ENCODE peak calls at places on chromosomes 16 and 17, in seven cellular contexts. D, K, F, S, G, I and M are unnamed samples.

GRCh38 chr16:77290451-77291110 is 91.4 kb downstream of the SYCE1L start:
- DNase-seq in D (no peak), K (peak; percentile 59), F (no peak), S (no peak), G (peak; percentile 87), I (no peak), M (peak; percentile 11)

GRCh38 chr17:76397687-76398522 is 13.5 kb downstream of the SPHK1 start:
- DNase-seq in D (peak; percentile 95), K (peak; percentile 85), F (peak; percentile 89), S (peak; percentile 84), G (peak; percentile 82), I (peak; percentile 98), M (peak; percentile 86)

GRCh38 chr17:78622491-78623265 is 45.5 kb upstream of the DNAH17 start:
- DNase-seq in D (no peak), K (no peak), F (no peak), S (no peak), G (no peak), I (no peak), M (no peak)

GRCh38 chr16:55542459-55543082 is 23.9 kb upstream of the CAPNS2 start:
- DNase-seq in D (no peak), K (peak; percentile 72), F (no peak), S (no peak), G (peak; percentile 74), I (no peak), M (peak; percentile 11)

GRCh38 chr17:77476920-77477805 is 336.4 kb downstream of the SEC14L1 start:
- DNase-seq in D (no peak), K (peak; percentile 98), F (peak; percentile 59), S (no peak), G (peak; percentile 98), I (no peak), M (peak; percentile 97)

GRCh38 chr17:41895617-41896016 is 23.1 kb downstream of the ACLY start:
- DNase-seq in D (no peak), K (peak; percentile 27), F (no peak), S (no peak), G (no peak), I (no peak), M (no peak)

GRCh38 chr16:50970221-50970620 is 180.8 kb downstream of the SALL1 start:
- DNase-seq in D (no peak), K (no peak), F (no peak), S (no peak), G (no peak), I (no peak), M (no peak)

GRCh38 chr17:47225436-47225858 is 16.3 kb downstream of the MYL4 start:
- DNase-seq in D (no peak), K (peak; percentile 96), F (no peak), S (no peak), G (peak; percentile 91), I (no peak), M (no peak)

GRCh38 chr17:81703747-81704654 is 834 bp downstream of the MRPL12 start:
- DNase-seq in D (no peak), K (no peak), F (no peak), S (no peak), G (no peak), I (no peak), M (no peak)

GRCh38 chr17:49343273-49343672 is 18.8 kb downstream of the ZNF652 start:
- DNase-seq in D (no peak), K (peak; percentile 78), F (no peak), S (no peak), G (peak; percentile 41), I (no peak), M (no peak)

GRCh38 chr16:29961479-29962343 is at the start of gene TMEM219:
- DNase-seq in D (peak; percentile 89), K (peak; percentile 83), F (peak; percentile 92), S (peak; percentile 93), G (peak; percentile 87), I (peak; percentile 96), M (peak; percentile 97)

GRCh38 chr17:58120195-58120822 is 27.9 kb upstream of the OR4D1 start:
- DNase-seq in D (peak; percentile 78), K (peak; percentile 66), F (peak; percentile 80), S (peak; percentile 80), G (peak; percentile 65), I (peak; percentile 59), M (peak; percentile 79)

GRCh38 chr16:1770328-1771071 is 843 bp downstream of the NME3 start:
- DNase-seq in D (peak; percentile 77), K (peak; percentile 47), F (peak; percentile 70), S (peak; percentile 6), G (peak; percentile 64), I (peak; percentile 76), M (peak; percentile 84)

GRCh38 chr16:81655474-81656162 is 123.5 kb upstream of the PLCG2 start:
- DNase-seq in D (no peak), K (no peak), F (no peak), S (no peak), G (no peak), I (no peak), M (no peak)

GRCh38 chr16:15777533-15778203 is 79.2 kb downstream of the MYH11 start:
- DNase-seq in D (peak; percentile 73), K (peak; percentile 61), F (peak; percentile 90), S (peak; percentile 35), G (peak; percentile 36), I (peak; percentile 51), M (peak; percentile 29)

GRCh38 chr16:68406458-68407041 is 41.8 kb downstream of the SMPD3 start:
- DNase-seq in D (no peak), K (peak; percentile 54), F (no peak), S (no peak), G (peak; percentile 12), I (no peak), M (peak; percentile 83)

DNA sequence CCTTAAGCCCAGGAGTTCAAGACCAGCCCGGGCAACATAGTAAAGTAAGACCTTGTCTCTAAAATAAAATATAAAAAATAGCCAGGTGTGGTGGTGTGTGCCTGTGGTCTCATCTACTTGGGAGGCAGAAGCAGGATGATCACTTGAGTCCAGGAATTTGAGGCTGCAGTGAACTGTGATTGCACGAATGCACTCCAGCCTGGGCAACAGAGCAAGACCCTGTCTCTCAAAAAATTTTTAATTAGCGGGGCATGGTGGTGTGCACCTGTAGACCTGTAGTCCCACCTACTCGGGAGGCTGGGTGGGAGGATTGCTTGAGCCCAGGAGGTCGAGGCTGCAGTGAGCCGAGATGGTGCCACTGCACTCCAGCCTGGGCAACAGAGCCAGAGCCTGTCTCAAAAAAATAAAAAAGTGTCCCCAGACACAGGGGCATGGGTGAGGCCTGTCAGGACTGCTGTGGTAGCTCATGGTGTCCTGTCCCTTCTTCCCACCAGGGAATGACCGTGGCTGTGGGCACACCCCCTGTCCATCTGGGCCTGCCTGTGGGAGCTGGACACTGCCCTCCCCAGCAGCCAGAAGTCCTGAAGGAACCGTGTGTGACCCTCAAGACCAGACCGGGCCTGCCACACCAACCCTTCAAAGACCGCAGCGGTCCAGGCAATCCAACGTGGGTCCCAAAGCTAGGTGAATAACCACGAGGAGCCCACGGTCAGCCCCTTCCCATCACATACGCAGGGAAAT is 30.8 kb upstream of the GAA start:
- DNase-seq in D (no peak), K (no peak), F (no peak), S (no peak), G (no peak), I (no peak), M (no peak)
- H2BK120ac ChIP-seq in D (no peak overlapping the region), K (peak overlapping the region; percentile 67), F (no peak overlapping the region), S (no peak overlapping the region), G (no peak overlapping the region), I (no peak overlapping the region), M (no peak overlapping the region)

GRCh38 chr16:11049396-11050059 is 105.2 kb downstream of the CLEC16A start:
- DNase-seq in D (peak; percentile 42), K (no peak), F (peak; percentile 92), S (no peak), G (no peak), I (no peak), M (peak; percentile 41)

GRCh38 chr16:11052080-11052808 is 107.9 kb downstream of the CLEC16A start:
- DNase-seq in D (no peak), K (no peak), F (peak; percentile 48), S (no peak), G (no peak), I (no peak), M (peak; percentile 2)

GRCh38 chr16:11051430-11052079 is 107.2 kb downstream of the CLEC16A start:
- DNase-seq in D (no peak), K (no peak), F (no peak), S (no peak), G (no peak), I (no peak), M (no peak)

GRCh38 chr16:11050536-11050935 is 106.2 kb downstream of the CLEC16A start:
- DNase-seq in D (no peak), K (no peak), F (no peak), S (no peak), G (no peak), I (no peak), M (no peak)

DNA sequence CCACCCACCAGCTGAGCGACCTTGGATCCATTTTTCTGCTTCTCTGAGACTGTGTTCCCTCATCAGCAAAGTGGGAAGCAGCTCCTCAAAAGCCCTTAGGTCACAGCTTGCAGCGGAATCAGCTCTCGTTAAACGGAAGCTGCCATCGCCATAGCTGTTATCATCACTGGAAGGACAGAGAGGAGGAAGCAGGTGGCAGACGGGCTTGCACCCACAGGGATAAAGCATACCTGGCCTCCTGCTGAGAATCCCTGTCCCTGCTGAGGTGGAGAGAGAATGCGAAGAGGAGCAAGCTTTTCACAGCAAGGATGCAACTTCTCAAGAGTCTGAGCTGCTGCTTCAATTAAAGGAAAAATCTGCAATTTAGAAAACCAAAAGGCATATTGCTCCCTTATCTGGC is 106.6 kb downstream of the CLEC16A start:
- DNase-seq in D (peak; percentile 45), K (no peak), F (peak; percentile 76), S (no peak), G (no peak), I (no peak), M (no peak)
- H2BK120ac ChIP-seq in D (no peak overlapping the region), K (no peak overlapping the region), F (no peak overlapping the region), S (no peak overlapping the region), G (no peak overlapping the region), I (no peak overlapping the region), M (no peak overlapping the region)

GRCh38 chr16:72523087-72523486 is 351.1 kb upstream of the PMFBP1 start:
- DNase-seq in D (no peak), K (no peak), F (no peak), S (no peak), G (no peak), I (no peak), M (no peak)

GRCh38 chr16:72517154-72517553 is 345.2 kb upstream of the PMFBP1 start:
- DNase-seq in D (no peak), K (no peak), F (no peak), S (no peak), G (no peak), I (no peak), M (no peak)
- H2BK120ac ChIP-seq in D (no peak overlapping the region), K (no peak overlapping the region), F (no peak overlapping the region), S (no peak overlapping the region), G (no peak overlapping the region), I (no peak overlapping the region), M (no peak overlapping the region)

DNA sequence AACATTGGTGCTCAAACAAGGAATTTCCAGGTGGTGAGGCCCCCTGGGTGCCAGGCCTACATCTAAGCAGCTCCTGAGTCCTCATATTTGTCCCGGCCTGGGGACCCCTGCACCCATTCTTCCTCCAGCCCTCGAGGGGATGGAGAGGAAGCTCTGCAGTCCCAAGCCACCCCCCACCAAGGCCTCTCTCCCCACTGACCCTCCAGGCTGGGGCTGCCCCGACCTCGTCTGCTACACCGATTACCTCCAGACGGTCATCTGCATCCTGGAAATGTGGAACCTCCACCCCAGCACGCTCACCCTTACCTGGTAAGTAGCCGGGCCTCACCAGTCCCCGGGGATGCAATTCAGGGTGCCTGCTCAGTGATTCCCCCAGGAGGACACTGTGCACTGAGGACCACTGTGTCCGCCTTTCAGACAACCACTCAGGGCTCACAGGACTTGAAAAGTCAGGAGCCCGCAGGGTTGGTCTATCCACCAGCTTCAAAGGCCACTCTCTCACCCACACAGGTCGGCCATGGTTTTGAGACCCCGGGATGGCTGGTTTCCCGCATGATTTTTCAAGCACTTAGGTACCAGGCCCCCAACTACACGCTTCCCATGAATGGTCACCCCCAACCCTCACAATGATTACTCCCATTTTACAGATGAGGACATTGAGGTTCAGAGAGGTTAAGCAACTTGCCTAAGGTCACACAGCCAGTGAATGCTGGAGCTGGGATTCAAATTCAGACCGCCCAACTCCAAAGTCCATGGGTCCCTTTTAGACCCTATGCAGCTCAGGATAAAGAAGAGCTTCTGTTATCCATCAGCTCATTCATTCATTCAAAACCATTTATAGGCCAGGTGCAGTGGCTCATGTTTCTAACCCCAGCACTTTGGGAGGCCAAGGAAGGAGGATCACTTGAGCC is 32.4 kb downstream of the IL21R start:
- DNase-seq in D (peak; percentile 19), K (no peak), F (no peak), S (no peak), G (no peak), I (peak; percentile 39), M (no peak)
- H2BK120ac ChIP-seq in D (no peak overlapping the region), K (no peak overlapping the region), F (no peak overlapping the region), S (no peak overlapping the region), G (no peak overlapping the region), I (no peak overlapping the region), M (no peak overlapping the region)